ENCODE peak calls at places on chromosome 10, in eight cellular contexts. F, O, J, M, B, C, Z and E are unnamed samples.

GRCh38 chr10:44385726-44386438 is 985 bp upstream of the CXCL12 start:
- DNase-seq in B (no peak), C (no peak), Z (no peak), O (no peak), J (no peak), F (no peak), M (no peak), E (no peak)

GRCh38 chr10:35822316-35822715 is 180.2 kb upstream of the FZD8 start:
- DNase-seq in B (peak; percentile 20), O (no peak), C (peak; percentile 28), Z (peak; percentile 90), M (no peak), J (no peak), F (no peak), E (no peak)

GRCh38 chr10:71496927-71497801 is 100.4 kb downstream of the CDH23 start:
- DNase-seq in J (no peak), Z (no peak), C (no peak), O (no peak), B (no peak), M (no peak), F (no peak), E (no peak)

GRCh38 chr10:122515588-122516231 is 44.8 kb upstream of the DMBT1 start:
- DNase-seq in M (no peak), B (peak; percentile 16), F (no peak), Z (no peak), C (no peak), O (no peak), J (peak; percentile 45), E (no peak)

GRCh38 chr10:107013258-107014001 is 151.1 kb downstream of the SORCS1 start:
- DNase-seq in F (no peak), Z (no peak), M (no peak), B (no peak), C (no peak), J (no peak), O (no peak), E (no peak)

GRCh38 chr10:49056356-49056755 is 59.0 kb downstream of the VSTM4 start:
- DNase-seq in M (no peak), O (no peak), F (no peak), C (no peak), Z (no peak), J (no peak), B (no peak), E (no peak)

GRCh38 chr10:117617086-117617485 is 74.5 kb downstream of the EMX2 start:
- DNase-seq in J (no peak), M (no peak), Z (no peak), B (no peak), F (no peak), C (no peak), O (no peak), E (no peak)

GRCh38 chr10:109889867-109890266 is 33.4 kb downstream of the XPNPEP1 start:
- DNase-seq in O (no peak), J (no peak), Z (no peak), M (no peak), F (no peak), C (no peak), B (peak; percentile 66), E (no peak)

GRCh38 chr10:51766423-51767145 is 67.2 kb upstream of the CSTF2T start:
- DNase-seq in Z (no peak), C (no peak), B (no peak), M (no peak), F (no peak), O (no peak), J (no peak), E (no peak)

GRCh38 chr10:30170814-30171213 is 111.4 kb upstream of the JCAD start:
- DNase-seq in J (no peak), C (no peak), O (no peak), F (no peak), M (no peak), Z (no peak), B (peak; percentile 57), E (no peak)

GRCh38 chr10:35707642-35708425 is 65.7 kb upstream of the FZD8 start:
- DNase-seq in J (no peak), M (no peak), B (no peak), Z (no peak), C (no peak), O (no peak), F (no peak), E (no peak)

GRCh38 chr10:63595072-63595471 is 73.9 kb downstream of the REEP3 start:
- DNase-seq in J (no peak), F (no peak), B (no peak), O (no peak), M (no peak), C (peak; percentile 80), Z (no peak), E (no peak)

GRCh38 chr10:125003901-125004467 is 62.1 kb downstream of the ZRANB1 start:
- DNase-seq in Z (no peak), C (no peak), M (no peak), O (no peak), B (no peak), F (no peak), J (no peak), E (no peak)

GRCh38 chr10:46282460-46283216 is 4.2 kb upstream of the ANTXRL start:
- DNase-seq in C (peak; percentile 88), J (no peak), O (peak; percentile 20), M (peak; percentile 49), Z (peak; percentile 88), B (peak; percentile 59), F (peak; percentile 23), E (peak; percentile 34)

GRCh38 chr10:3652886-3653285 is 132.1 kb downstream of the KLF6 start:
- DNase-seq in C (no peak), B (no peak), J (no peak), Z (no peak), M (no peak), F (no peak), O (no peak), E (no peak)

GRCh38 chr10:114626841-114627240 is 31.2 kb downstream of the ABLIM1 start:
- DNase-seq in J (no peak), M (no peak), B (no peak), F (no peak), Z (no peak), C (no peak), O (no peak), E (no peak)

GRCh38 chr10:124565565-124566221 is 104.1 kb downstream of the LHPP start:
- DNase-seq in O (no peak), B (no peak), J (no peak), M (no peak), Z (peak; percentile 30), F (no peak), C (no peak), E (no peak)

GRCh38 chr10:72744566-72744965 is 52.6 kb downstream of the MCU start:
- DNase-seq in F (no peak), J (no peak), B (no peak), C (no peak), M (no peak), Z (no peak), O (no peak), E (no peak)

GRCh38 chr10:21552638-21553037 is 18.6 kb downstream of the MLLT10 start:
- DNase-seq in Z (no peak), C (no peak), M (no peak), F (no peak), O (no peak), J (no peak), B (no peak), E (no peak)

GRCh38 chr10:131726967-131727366 is 173.8 kb upstream of the PPP2R2D start:
- DNase-seq in M (no peak), O (no peak), C (no peak), B (no peak), F (no peak), J (no peak), Z (no peak), E (no peak)

GRCh38 chr10:77386833-77387232 is 250.8 kb downstream of the KCNMA1 start:
- DNase-seq in O (no peak), M (no peak), B (peak; percentile 57), F (no peak), C (peak; percentile 75), Z (no peak), J (no peak), E (no peak)

GRCh38 chr10:73119952-73120351 is 9.7 kb downstream of the NUDT13 start:
- DNase-seq in J (no peak), M (no peak), Z (no peak), O (no peak), C (no peak), F (no peak), B (no peak), E (no peak)

GRCh38 chr10:110609592-110609991 is 34.5 kb upstream of the RBM20 start:
- DNase-seq in C (no peak), M (no peak), J (no peak), O (no peak), F (no peak), B (no peak), Z (no peak), E (no peak)